ENCODE peak calls at places on chromosomes 6 and 20, in six cellular contexts. One of them, this sample, is unnamed.

GRCh38 chr6:52065621-52066020 is 21.8 kb downstream of the PKHD1 start:
- DNase-seq in pancreas: no peak
- DNase-seq in cardiac muscle cell: no peak
- DNase-seq in tibial nerve: no peak
- DNase-seq in lung: no peak
- DNase-seq in keratinocyte: peak; percentile 86
- DNase-seq in this sample: peak; percentile 18

GRCh38 chr6:36402481-36402880 is 15.0 kb upstream of the ETV7 start:
- DNase-seq in lung: no peak
- DNase-seq in keratinocyte: no peak
- DNase-seq in pancreas: no peak
- DNase-seq in cardiac muscle cell: no peak
- DNase-seq in tibial nerve: no peak
- DNase-seq in this sample: no peak

GRCh38 chr6:26351544-26351953 is 13.4 kb upstream of the BTN3A2 start:
- DNase-seq in lung: no peak
- DNase-seq in keratinocyte: peak; percentile 83
- DNase-seq in pancreas: no peak
- DNase-seq in tibial nerve: no peak
- DNase-seq in cardiac muscle cell: peak; percentile 85
- DNase-seq in this sample: no peak

GRCh38 chr6:68211242-68211795 is 423.8 kb upstream of the ADGRB3 start:
- DNase-seq in keratinocyte: no peak
- DNase-seq in pancreas: no peak
- DNase-seq in lung: no peak
- DNase-seq in cardiac muscle cell: peak; percentile 29
- DNase-seq in tibial nerve: no peak
- DNase-seq in this sample: no peak

GRCh38 chr20:57727863-57728262 is 18.0 kb upstream of the PMEPA1 start:
- DNase-seq in keratinocyte: no peak
- DNase-seq in tibial nerve: no peak
- DNase-seq in cardiac muscle cell: no peak
- DNase-seq in lung: no peak
- DNase-seq in pancreas: no peak
- DNase-seq in this sample: no peak

GRCh38 chr6:27280540-27281000 is 31.5 kb downstream of the POM121L2 start:
- DNase-seq in keratinocyte: no peak
- DNase-seq in cardiac muscle cell: no peak
- DNase-seq in tibial nerve: no peak
- DNase-seq in lung: no peak
- DNase-seq in pancreas: no peak
- DNase-seq in this sample: no peak

GRCh38 chr6:26554669-26555504 is 16.7 kb downstream of the HMGN4 start:
- DNase-seq in keratinocyte: no peak
- DNase-seq in pancreas: no peak
- DNase-seq in lung: no peak
- DNase-seq in tibial nerve: no peak
- DNase-seq in cardiac muscle cell: peak; percentile 73
- DNase-seq in this sample: peak; percentile 63

GRCh38 chr20:51800132-51800721 is 2.1 kb downstream of the SALL4 start:
- DNase-seq in pancreas: peak; percentile 66
- DNase-seq in tibial nerve: no peak
- DNase-seq in keratinocyte: peak; percentile 26
- DNase-seq in cardiac muscle cell: peak; percentile 57
- DNase-seq in lung: peak; percentile 57
- DNase-seq in this sample: peak; percentile 98

GRCh38 chr6:49541936-49542335 is 8.5 kb upstream of the C6orf141 start:
- DNase-seq in cardiac muscle cell: peak; percentile 31
- DNase-seq in keratinocyte: no peak
- DNase-seq in pancreas: no peak
- DNase-seq in tibial nerve: no peak
- DNase-seq in lung: no peak
- DNase-seq in this sample: no peak

GRCh38 chr6:155248021-155249001 is 15.5 kb upstream of the CLDN20 start:
- DNase-seq in cardiac muscle cell: peak; percentile 78
- DNase-seq in pancreas: no peak
- DNase-seq in lung: peak; percentile 72
- DNase-seq in tibial nerve: peak; percentile 21
- DNase-seq in keratinocyte: no peak
- DNase-seq in this sample: peak; percentile 54

GRCh38 chr6:25068866-25069265 is 133.1 kb upstream of the RIPOR2 start:
- DNase-seq in cardiac muscle cell: no peak
- DNase-seq in keratinocyte: no peak
- DNase-seq in pancreas: no peak
- DNase-seq in lung: no peak
- DNase-seq in tibial nerve: no peak
- DNase-seq in this sample: no peak

GRCh38 chr6:25066593-25066992 is 130.8 kb upstream of the RIPOR2 start:
- DNase-seq in cardiac muscle cell: no peak
- DNase-seq in pancreas: no peak
- DNase-seq in tibial nerve: no peak
- DNase-seq in keratinocyte: no peak
- DNase-seq in lung: no peak
- DNase-seq in this sample: no peak

DNA sequence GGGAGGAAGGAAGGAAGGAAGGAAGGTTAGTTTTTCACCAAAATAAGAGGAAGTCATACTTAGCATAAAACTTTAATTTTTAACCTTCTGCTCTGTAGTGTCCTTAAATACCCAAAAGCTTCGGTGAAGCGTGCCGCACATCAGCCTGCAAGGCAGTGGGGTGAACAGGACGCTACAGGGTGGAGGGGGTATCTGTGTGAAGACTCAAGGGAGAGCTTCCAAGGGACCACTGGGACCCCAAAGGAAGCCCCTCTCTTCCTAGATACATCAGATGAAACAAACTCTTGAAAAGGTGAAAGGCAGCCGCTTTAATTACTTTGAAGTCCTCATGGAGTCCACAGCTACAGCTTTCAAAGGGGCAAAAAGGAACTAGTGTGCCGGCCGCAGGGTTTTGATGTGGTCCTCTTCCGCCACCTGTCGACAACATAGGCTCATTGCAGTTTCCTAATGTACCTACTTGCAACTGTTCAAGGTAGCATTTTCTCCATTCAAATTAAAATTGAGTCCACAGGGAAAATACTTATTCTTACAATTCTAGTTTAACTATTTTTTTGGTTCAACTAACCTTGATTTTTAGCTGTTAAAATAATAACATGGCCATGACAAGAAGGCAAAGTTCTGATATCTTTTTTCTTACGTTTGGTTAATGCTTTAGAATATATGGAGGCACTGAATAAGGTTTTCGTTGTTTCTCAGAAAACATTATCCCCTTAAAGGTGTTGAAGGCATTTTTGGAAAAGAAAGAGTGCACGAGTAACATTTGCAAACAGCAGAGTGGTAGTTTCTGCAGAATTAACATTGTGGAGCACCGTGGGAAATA is 135.0 kb upstream of the RIPOR2 start:
- DNase-seq in pancreas: peak; percentile 56
- DNase-seq in lung: peak; percentile 75
- DNase-seq in tibial nerve: peak; percentile 76
- DNase-seq in cardiac muscle cell: peak; percentile 92
- DNase-seq in keratinocyte: peak; percentile 57
- DNase-seq in this sample: peak; percentile 71
- H3K4me3 ChIP-seq in pancreas: no peak overlapping the region
- H3K4me3 ChIP-seq in lung: no peak overlapping the region
- H3K4me3 ChIP-seq in tibial nerve: no peak overlapping the region
- H3K4me3 ChIP-seq in cardiac muscle cell: no peak overlapping the region
- H3K4me3 ChIP-seq in keratinocyte: no peak overlapping the region
- H3K4me3 ChIP-seq in this sample: no peak overlapping the region

GRCh38 chr20:20409326-20409725 is 41.4 kb downstream of the INSM1 start:
- DNase-seq in lung: no peak
- DNase-seq in pancreas: no peak
- DNase-seq in keratinocyte: no peak
- DNase-seq in cardiac muscle cell: no peak
- DNase-seq in tibial nerve: no peak
- DNase-seq in this sample: no peak

GRCh38 chr20:20411841-20412240 is 43.9 kb downstream of the INSM1 start:
- DNase-seq in pancreas: no peak
- DNase-seq in cardiac muscle cell: no peak
- DNase-seq in tibial nerve: no peak
- DNase-seq in lung: no peak
- DNase-seq in keratinocyte: no peak
- DNase-seq in this sample: no peak

GRCh38 chr20:20412750-20413149 is 44.8 kb downstream of the INSM1 start:
- DNase-seq in keratinocyte: no peak
- DNase-seq in cardiac muscle cell: no peak
- DNase-seq in pancreas: no peak
- DNase-seq in tibial nerve: no peak
- DNase-seq in lung: no peak
- DNase-seq in this sample: no peak

GRCh38 chr20:20411382-20411781 is 43.5 kb downstream of the INSM1 start:
- DNase-seq in tibial nerve: no peak
- DNase-seq in keratinocyte: no peak
- DNase-seq in lung: no peak
- DNase-seq in pancreas: no peak
- DNase-seq in cardiac muscle cell: no peak
- DNase-seq in this sample: no peak

DNA sequence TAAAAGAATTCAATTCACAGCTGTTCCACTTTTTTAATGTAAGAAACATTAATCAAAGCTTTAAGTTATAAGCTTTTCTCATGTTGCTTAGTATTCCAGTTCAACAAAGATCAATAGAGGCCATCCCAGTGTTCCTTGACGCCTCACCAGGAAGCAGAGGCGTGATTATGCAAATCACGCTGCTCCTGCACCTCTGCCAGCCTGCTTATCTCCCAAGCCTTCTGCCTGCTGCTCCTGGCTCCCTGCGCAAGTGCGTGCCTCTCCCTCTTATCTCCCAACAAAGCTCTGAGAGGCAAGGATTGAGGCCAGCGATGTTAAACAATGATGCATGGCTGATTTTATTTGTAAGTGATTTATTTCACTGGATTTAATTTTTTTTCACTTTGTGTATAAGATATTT is 42.8 kb downstream of the INSM1 start:
- DNase-seq in keratinocyte: no peak
- DNase-seq in tibial nerve: no peak
- DNase-seq in cardiac muscle cell: peak; percentile 59
- DNase-seq in pancreas: peak; percentile 47
- DNase-seq in lung: no peak
- DNase-seq in this sample: no peak
- H3K4me1 ChIP-seq in keratinocyte: no peaks in the 10 kb centered on the region
- H3K4me1 ChIP-seq in tibial nerve: peaks cover 7% of the 10 kb centered on the region
- H3K4me1 ChIP-seq in cardiac muscle cell: peaks cover 13% of the 10 kb centered on the region
- H3K4me1 ChIP-seq in pancreas: no peaks in the 10 kb centered on the region
- H3K4me1 ChIP-seq in lung: peaks cover 4% of the 10 kb centered on the region
- H3K4me1 ChIP-seq in this sample: no peaks in the 10 kb centered on the region

DNA sequence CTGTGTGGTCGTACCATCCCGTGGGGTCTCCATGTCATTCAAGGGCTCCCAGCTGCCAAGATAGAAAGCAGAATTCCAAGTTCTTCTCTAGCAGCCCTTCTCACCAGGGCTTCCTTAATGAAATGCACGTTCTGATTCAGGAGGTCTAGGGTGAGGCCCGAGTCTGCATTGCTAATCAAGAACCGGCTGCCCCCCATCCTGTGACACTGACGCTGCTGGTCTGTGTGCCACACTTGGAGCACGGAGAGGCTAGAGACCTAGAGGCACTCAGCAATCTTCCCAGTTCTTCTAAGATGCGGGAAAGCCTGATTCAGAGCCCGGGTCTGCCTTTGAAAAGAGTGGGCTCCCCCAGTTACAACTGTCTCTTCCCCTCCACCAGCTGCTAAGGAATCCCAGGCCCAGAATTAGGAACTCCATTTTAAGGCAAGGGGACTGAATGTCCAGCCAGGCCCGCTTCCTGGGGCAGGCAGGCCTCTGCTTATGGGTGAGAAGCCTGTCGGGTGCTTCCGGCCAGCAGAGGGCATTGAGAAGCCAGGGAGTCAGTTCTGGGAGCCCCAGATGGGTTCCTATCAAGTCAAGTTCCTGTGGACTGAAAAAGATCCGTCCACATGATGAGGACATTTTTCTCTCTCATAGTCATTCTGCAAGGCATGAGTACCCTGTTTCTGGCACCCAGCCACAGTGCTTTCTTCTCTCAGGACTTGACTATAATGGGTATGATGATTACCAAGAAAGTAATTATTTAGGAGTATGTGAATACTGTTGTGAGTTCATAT is 69.8 kb upstream of the RIN2 start:
- DNase-seq in cardiac muscle cell: peak; percentile 90
- DNase-seq in pancreas: peak; percentile 44
- DNase-seq in lung: peak; percentile 65
- DNase-seq in tibial nerve: peak; percentile 48
- DNase-seq in keratinocyte: peak; percentile 61
- DNase-seq in this sample: peak; percentile 80
- TF ChIP-seq CTCF in cardiac muscle cell: peak; percentile 77
- TF ChIP-seq CTCF in pancreas: peak; percentile 38
- TF ChIP-seq CTCF in lung: peak; percentile 13
- TF ChIP-seq CTCF in tibial nerve: peak; percentile 56
- TF ChIP-seq CTCF in keratinocyte: peak; percentile 79
- TF ChIP-seq CTCF in this sample: peak; percentile 81

DNA sequence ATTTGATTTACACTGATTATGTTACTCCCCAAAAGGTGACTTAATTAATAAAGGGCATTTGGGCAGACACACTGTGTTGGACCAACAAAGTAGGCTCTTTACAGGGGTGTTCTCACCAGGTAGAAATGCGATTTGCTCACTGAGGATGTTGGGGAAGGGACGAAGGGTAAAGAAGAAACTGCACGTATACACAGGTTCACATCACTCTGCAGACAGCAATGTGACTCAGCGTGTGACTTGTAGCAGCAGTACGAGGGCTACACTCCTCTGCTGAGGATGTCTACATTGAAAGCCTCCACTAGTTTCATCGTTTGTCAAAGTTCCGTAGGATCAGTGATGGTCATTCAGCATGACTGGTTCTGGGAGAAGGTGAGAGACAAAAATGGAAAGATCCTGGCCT is 52.7 kb upstream of the TMEM181 start:
- DNase-seq in lung: no peak
- DNase-seq in cardiac muscle cell: no peak
- DNase-seq in keratinocyte: no peak
- DNase-seq in tibial nerve: no peak
- DNase-seq in pancreas: no peak
- DNase-seq in this sample: no peak
- H3K4me3 ChIP-seq in lung: no peak overlapping the region
- H3K4me3 ChIP-seq in cardiac muscle cell: no peak overlapping the region
- H3K4me3 ChIP-seq in keratinocyte: no peak overlapping the region
- H3K4me3 ChIP-seq in tibial nerve: no peak overlapping the region
- H3K4me3 ChIP-seq in pancreas: no peak overlapping the region
- H3K4me3 ChIP-seq in this sample: no peak overlapping the region

GRCh38 chr6:33208089-33208967 is at the start of gene RING1:
- DNase-seq in keratinocyte: no peak
- DNase-seq in tibial nerve: peak; percentile 86
- DNase-seq in cardiac muscle cell: peak; percentile 84
- DNase-seq in pancreas: peak; percentile 83
- DNase-seq in lung: peak; percentile 83
- DNase-seq in this sample: peak; percentile 68
- H3K4me1 ChIP-seq in keratinocyte: peaks cover 42% of the 10 kb centered on the region
- H3K4me1 ChIP-seq in tibial nerve: peaks cover 36% of the 10 kb centered on the region
- H3K4me1 ChIP-seq in cardiac muscle cell: peaks cover 12% of the 10 kb centered on the region
- H3K4me1 ChIP-seq in pancreas: peaks cover 7% of the 10 kb centered on the region
- H3K4me1 ChIP-seq in lung: peaks cover 15% of the 10 kb centered on the region
- H3K4me1 ChIP-seq in this sample: peaks cover 14% of the 10 kb centered on the region

This sample was measured in Caco-2.